ENCODE peak calls at places on chromosome 10, in five cellular contexts. B is WERI-Rb-1, G is GM23338, S is RWPE1, C is Peyer's patch. K is an unnamed sample.

GRCh38 chr10:86657011-86657395 is 2.7 kb downstream of the OPN4 start:
- DNase-seq in G (no peak), S (no peak), B (no peak), C (no peak), K (no peak)

GRCh38 chr10:5629789-5630436 is 36.5 kb downstream of the ASB13 start:
- DNase-seq in S (peak), C (peak), G (peak), B (peak), K (peak)

GRCh38 chr10:103745264-103746247 is 109.8 kb downstream of the SH3PXD2A start:
- DNase-seq in C (peak), B (no peak), G (peak), S (peak), K (no peak)

GRCh38 chr10:46235705-46236536 is 50.9 kb upstream of the ANTXRL start:
- DNase-seq in S (no peak), B (no peak), C (peak), G (no peak), K (no peak)

GRCh38 chr10:1538531-1539061 is 198.7 kb downstream of the ADARB2 start:
- DNase-seq in G (no peak), C (no peak), B (no peak), S (no peak), K (no peak)

GRCh38 chr10:126094537-126094936 is 198.2 kb downstream of the FANK1 start:
- DNase-seq in G (no peak), B (no peak), S (no peak), C (no peak), K (no peak)

GRCh38 chr10:99339077-99339476 is 9.9 kb downstream of the CNNM1 start:
- DNase-seq in B (no peak), S (peak), G (no peak), C (no peak), K (no peak)

GRCh38 chr10:53356616-53357349 is 584.2 kb upstream of the MBL2 start:
- DNase-seq in G (no peak), S (no peak), C (no peak), B (no peak), K (no peak)

GRCh38 chr10:117341061-117341460 is 34.2 kb downstream of the PDZD8 start:
- DNase-seq in C (no peak), S (no peak), G (no peak), B (no peak), K (no peak)

GRCh38 chr10:31669367-31669766 is 259.3 kb downstream of the ARHGAP12 start:
- DNase-seq in S (no peak), B (no peak), C (no peak), G (no peak), K (no peak)

GRCh38 chr10:70540789-70541360 is 61.7 kb downstream of the PRF1 start:
- DNase-seq in C (no peak), S (no peak), G (no peak), B (no peak), K (no peak)

GRCh38 chr10:70543911-70544310 is 58.6 kb downstream of the PRF1 start:
- DNase-seq in G (no peak), B (peak), C (no peak), S (no peak), K (no peak)

GRCh38 chr10:70541738-70542564 is 60.6 kb downstream of the PRF1 start:
- DNase-seq in G (no peak), S (no peak), B (no peak), C (no peak), K (no peak)

GRCh38 chr10:70544431-70545340 is 57.9 kb downstream of the PRF1 start:
- DNase-seq in G (no peak), C (no peak), B (no peak), S (no peak), K (no peak)

DNA sequence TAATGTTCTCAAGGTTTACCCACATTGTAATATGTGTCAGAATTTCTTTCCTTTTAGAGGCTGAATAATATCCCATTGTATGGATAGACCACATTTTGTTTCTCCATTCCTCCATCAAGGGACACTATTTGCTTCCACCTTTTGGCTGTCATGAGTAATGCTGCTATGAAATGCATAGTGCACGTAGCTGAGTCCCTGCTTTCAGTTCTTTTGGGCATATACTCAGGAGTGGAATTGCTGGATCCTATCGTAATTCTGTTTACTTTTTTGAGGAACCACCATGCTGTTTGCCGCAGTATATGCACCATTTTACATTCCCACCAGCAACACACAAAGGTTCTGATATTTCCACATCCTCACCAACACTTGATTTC is 60.0 kb downstream of the PRF1 start:
- DNase-seq in C (no peak), B (no peak), S (no peak), G (no peak), K (no peak)
- TF ChIP-seq CTCF in C (no peak), B (peak), S (no peak), G (no peak), K (no peak)

DNA sequence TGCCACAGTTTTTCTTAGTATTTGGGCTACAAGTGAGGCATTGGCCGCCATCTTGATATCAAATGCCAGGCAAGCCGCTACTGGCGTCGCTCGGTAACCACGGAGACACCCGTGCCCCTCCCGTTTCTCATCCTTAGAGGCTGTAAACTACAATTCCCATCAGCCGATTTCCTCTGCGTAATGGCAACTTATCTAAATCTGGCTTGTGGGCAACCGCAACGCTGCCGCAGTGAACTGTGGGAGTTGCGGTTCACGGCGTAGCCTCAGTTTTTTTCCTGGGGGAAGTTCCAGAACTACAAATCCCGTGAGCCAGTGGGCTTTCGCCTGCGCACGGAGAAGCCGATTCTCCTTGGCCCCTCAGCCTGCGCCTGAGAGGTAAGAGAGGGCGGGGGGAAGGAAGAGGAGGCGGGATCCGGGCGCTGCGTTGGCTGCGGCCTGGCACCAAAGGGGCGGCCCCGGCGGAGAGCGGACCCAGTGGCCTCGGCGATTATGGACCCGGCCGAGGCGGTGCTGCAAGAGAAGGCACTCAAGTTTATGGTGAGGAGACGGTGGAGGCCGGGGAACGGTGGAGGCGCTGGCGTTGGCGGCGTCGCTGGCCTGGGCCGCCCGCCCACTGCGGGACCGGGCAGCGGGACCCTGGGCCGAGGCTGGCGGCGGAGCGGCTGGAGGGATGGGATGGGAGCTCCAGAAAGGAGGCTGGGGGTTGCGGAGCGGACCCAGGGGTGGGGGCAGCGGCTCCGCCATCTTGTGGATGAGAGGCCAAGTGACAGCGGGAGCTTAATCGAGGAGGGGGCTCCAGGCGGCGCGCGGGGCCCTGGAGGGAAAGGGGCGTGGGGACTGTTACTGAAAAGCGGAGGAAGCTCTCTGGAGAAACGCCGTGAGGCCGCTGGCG is at the start of gene BTRC:
- DNase-seq in C (peak), G (peak), B (peak), S (peak), K (peak)
- TF ChIP-seq CTCF in C (no peak), G (no peak), B (peak), S (no peak), K (no peak)

DNA sequence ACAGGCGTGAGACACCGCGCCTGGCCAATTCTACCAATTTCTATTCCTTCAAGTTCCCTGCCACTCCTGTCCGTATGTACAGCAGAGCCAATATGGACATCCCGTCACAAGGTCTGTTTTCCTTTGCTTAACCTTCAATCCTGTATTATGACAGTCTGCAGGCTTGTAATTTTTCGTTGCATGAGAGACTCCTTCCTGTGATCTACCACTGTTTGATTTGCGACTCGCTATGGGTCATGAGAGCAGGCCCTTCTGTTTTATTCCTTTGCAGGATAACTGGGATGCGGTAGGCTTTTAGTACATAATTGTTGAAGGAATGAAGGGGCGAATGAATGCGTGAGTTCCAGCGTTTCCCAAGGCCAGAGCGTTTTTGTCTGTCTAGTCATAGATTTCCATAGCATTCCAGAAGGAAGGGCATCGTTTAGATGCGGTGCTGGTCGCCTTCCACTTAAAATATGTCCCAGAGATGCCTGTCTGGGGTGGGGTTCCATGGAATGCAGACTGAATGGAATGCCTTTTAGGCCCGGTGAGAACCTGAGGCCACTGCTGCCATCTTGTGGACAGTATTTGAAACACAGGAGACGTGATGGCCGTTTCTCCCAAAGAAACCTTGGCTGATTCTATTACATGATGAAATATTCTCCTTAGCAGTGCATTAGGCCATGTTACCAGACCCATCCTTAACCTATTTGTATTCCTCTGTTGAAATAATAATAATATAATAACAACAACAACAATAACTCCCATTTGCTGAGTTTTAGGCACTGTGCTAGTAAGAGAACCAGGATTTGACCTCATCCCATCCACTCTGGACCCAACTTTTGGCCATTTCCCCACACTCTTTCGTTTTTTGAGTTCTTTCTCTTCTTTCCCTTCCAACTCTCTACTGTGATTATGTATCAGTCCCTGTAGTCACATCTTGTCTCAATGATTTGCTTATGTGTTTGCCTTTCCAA is 193.2 kb downstream of the MYOF start:
- DNase-seq in B (peak), C (peak), G (peak), S (peak), K (peak)
- TF ChIP-seq CTCF in B (peak), C (peak), G (peak), S (peak), K (peak)

DNA sequence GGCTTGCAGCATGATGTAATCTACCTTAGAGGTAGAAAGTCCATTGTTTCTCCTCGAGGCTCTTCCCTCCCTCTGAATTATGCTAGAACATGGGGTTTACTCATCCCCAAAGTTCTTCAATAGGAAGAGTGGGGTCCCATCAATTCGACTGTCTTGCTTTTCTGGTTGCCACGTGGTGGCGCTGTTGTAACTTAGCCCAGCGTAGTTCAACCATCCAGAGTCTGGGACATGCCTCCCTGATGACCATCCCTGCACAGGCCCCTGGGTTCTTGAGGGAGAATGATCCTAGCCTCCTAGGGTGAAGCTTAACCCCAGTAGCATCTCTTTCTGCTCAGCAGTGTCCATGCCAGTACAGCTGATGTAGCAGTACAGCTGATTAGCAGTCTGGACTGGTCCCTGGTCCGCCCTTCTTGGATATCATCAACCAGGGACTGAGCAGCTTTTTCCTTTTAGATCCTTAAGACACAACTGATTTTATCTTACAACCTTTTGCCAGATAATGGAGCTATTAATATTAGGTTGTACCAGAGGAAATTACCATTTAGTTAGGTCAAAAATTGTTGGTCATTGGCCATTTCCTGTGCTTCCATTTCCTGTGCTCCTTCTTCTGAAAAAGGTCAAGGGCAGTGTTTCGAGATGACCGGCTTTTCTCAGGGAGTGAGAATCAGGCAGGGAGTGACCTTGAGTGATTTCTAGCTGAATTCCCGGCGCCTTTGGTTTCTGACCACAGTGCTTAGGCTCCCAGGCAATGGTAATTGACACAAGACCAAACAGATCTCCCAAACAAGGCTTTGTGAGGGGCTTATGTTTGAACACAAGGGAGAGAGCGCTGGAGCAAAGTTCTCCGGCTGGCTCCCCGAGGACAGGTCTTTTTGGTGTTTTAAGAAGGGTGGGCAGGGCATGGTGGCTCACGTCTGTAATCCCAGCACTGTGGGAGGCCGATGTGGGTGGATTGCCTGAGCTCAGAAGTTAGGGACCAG is 65.4 kb downstream of the TACC2 start:
- DNase-seq in C (peak), B (peak), S (peak), G (peak), K (peak)
- TF ChIP-seq CTCF in C (peak), B (peak), S (peak), G (peak), K (peak)

GRCh38 chr10:110946496-110946895 is 27.1 kb downstream of the SHOC2 start:
- DNase-seq in C (no peak), B (no peak), G (no peak), S (peak), K (no peak)
- TF ChIP-seq CTCF in C (no peak), B (no peak), G (no peak), S (no peak), K (no peak)

DNA sequence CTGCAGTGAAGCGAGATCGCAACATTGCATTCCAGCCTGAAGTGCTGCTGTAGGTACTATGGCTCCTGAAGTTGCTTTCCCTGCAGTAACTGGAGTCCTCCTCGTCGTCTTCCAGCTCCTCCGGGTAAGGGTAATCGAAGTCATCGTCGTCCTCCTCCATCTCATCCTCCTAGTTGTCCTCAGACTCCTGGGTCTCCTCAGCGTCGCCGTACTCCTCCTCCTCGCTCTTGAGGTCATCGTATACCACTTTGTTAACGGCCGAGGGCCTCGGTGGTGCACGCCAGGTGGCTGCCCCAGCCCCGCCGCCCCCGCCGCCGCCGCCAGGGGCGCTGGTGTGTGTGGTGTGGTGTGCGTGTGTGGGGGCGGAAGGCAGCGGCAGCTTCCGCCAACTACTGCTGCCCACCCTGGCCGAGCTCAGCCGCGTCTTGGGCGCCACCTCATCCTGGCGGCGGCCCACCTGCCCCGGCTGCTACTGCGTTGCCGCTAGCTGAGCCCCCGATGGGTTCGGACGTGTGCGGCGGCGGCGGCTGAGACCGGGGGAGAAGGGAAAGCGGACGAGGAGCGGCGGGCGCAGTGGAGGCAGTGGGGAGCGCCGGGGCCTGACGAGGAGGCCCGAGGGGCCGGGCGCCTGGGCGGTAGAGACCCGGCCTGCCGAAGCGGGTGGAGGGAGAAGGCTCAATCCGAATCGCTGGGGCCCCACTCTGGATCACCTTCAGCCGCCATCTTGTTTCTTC is 11.8 kb upstream of the ACBD5 start:
- DNase-seq in S (peak), C (peak), B (no peak), G (peak), K (peak)
- TF ChIP-seq CTCF in S (peak), C (peak), B (no peak), G (peak), K (peak)

GRCh38 chr10:78301891-78302738 is 268.5 kb downstream of the RPS24 start:
- DNase-seq in B (peak), G (peak), S (no peak), C (no peak), K (no peak)
- TF ChIP-seq CTCF in B (peak), G (peak), S (no peak), C (no peak), K (no peak)

K was measured in nephron progenitor cell.